ENCODE peak calls at places on chromosome 1, in four cellular contexts. A is HepG2, N is WTC11, E is GM12878. Y is an unnamed sample.

GRCh38 chr1:67724928-67725560 is 40.0 kb downstream of the GADD45A start:
- DNase-seq in E (no peak), A (peak), N (no peak), Y (no peak)

GRCh38 chr1:110829955-110830553 is 42.9 kb upstream of the CD53 start:
- DNase-seq in A (peak), N (peak), E (peak), Y (peak)

GRCh38 chr1:113046569-113046968 is 26.4 kb upstream of the LRIG2 start:
- DNase-seq in N (no peak), A (no peak), E (no peak), Y (no peak)

GRCh38 chr1:153795325-153795837 is 20.2 kb downstream of the SLC27A3 start:
- DNase-seq in N (no peak), A (no peak), E (no peak), Y (no peak)

GRCh38 chr1:147598631-147599361 is 57.5 kb downstream of the BCL9 start:
- DNase-seq in E (no peak), A (no peak), N (peak), Y (peak)

GRCh38 chr1:5658340-5659316 is 333.6 kb downstream of the NPHP4 start:
- DNase-seq in E (no peak), A (no peak), N (no peak), Y (no peak)

GRCh38 chr1:33433509-33434362 is 2.8 kb upstream of the PHC2 start:
- DNase-seq in N (no peak), E (no peak), A (peak), Y (no peak)

GRCh38 chr1:94009304-94009703 is 100.1 kb upstream of the GCLM start:
- DNase-seq in A (no peak), E (no peak), N (no peak), Y (no peak)

GRCh38 chr1:148362141-148362929 is 120.8 kb downstream of the PPIAL4G start:
- DNase-seq in N (peak), A (no peak), E (peak), Y (no peak)

GRCh38 chr1:67700692-67701410 is 15.8 kb downstream of the GADD45A start:
- DNase-seq in E (no peak), A (peak), N (peak), Y (peak)

GRCh38 chr1:24720152-24720551 is 25.1 kb upstream of the CLIC4 start:
- DNase-seq in E (no peak), N (no peak), A (peak), Y (no peak)

GRCh38 chr1:226578946-226579639 is 30.5 kb downstream of the STUM start:
- DNase-seq in N (no peak), E (no peak), A (no peak), Y (peak)

GRCh38 chr1:161730050-161730564 is 8.8 kb downstream of the FCRLB start:
- DNase-seq in E (no peak), A (no peak), N (no peak), Y (peak)

GRCh38 chr1:11729498-11730428 is 6.2 kb upstream of the AGTRAP start:
- DNase-seq in N (no peak), A (peak), E (no peak), Y (peak)

GRCh38 chr1:17558954-17559617 is 19.6 kb downstream of the ARHGEF10L start:
- DNase-seq in N (no peak), A (no peak), E (no peak), Y (no peak)

GRCh38 chr1:214281030-214281901 is at the start of gene SMYD2:
- DNase-seq in E (no peak), A (peak), N (peak), Y (peak)

GRCh38 chr1:245380790-245381535 is 226.2 kb downstream of the KIF26B start:
- DNase-seq in A (no peak), E (no peak), N (no peak), Y (peak)

GRCh38 chr1:51025374-51025773 is 55.3 kb downstream of the CDKN2C start:
- DNase-seq in N (no peak), E (no peak), A (no peak), Y (no peak)

GRCh38 chr1:203273869-203274602 is 31.3 kb upstream of the BTG2 start:
- DNase-seq in N (no peak), E (no peak), A (no peak), Y (no peak)

GRCh38 chr1:227959325-227959860 is 11.7 kb upstream of the WNT9A start:
- DNase-seq in E (no peak), A (no peak), N (no peak), Y (no peak)

GRCh38 chr1:92922378-92923035 is 38.8 kb downstream of the DIPK1A start:
- DNase-seq in A (no peak), N (no peak), E (no peak), Y (no peak)

GRCh38 chr1:119827010-119827409 is 15.8 kb upstream of the REG4 start:
- DNase-seq in E (no peak), A (no peak), N (no peak), Y (peak)

GRCh38 chr1:94743866-94744265 is 76.3 kb upstream of the SLC44A3 start:
- DNase-seq in E (no peak), N (no peak), A (no peak), Y (no peak)

GRCh38 chr1:214983126-214983869 is 99.2 kb upstream of the KCNK2 start:
- DNase-seq in N (no peak), E (no peak), A (no peak), Y (no peak)

GRCh38 chr1:178628637-178629548 is 96.2 kb upstream of the RALGPS2 start:
- DNase-seq in A (no peak), E (no peak), N (no peak), Y (no peak)

GRCh38 chr1:38735651-38736161 is 123.9 kb downstream of the RRAGC start:
- DNase-seq in N (no peak), A (no peak), E (no peak), Y (no peak)

GRCh38 chr1:90919900-90920299 is 101.9 kb downstream of the ZNF644 start:
- DNase-seq in E (no peak), A (no peak), N (no peak), Y (no peak)

GRCh38 chr1:220012259-220012658 is 34.0 kb downstream of the EPRS1 start:
- DNase-seq in A (no peak), N (no peak), E (no peak), Y (no peak)

GRCh38 chr1:28409066-28409465 is 39.5 kb downstream of the PHACTR4 start:
- DNase-seq in A (no peak), E (no peak), N (no peak), Y (no peak)

DNA sequence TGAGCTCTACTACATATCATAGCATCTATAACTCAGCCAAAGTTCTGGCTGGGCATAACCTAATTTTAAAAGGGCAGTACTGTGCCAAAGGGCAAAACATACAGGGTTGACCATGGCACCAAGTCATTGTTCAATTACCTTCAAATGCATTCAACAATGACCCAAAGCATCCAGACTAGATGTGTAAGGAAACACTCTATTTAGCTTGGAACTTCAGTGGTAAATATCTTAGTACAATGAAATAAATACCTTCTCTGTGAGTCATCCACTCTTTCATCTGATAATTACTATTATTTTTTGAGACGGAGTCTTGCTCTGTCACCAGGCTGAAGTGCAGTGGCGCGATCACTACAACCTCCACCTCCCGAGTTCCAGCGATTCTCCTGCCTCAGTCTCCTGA is 70.0 kb downstream of the NVL start:
- DNase-seq in A (no peak), N (no peak), E (no peak), Y (no peak)
- TF ChIP-seq CBFB in A (no peak), N (no peak), E (no peak), Y (no peak)

GRCh38 chr1:30248774-30249173 is 474.6 kb downstream of the MATN1 start:
- DNase-seq in E (no peak), N (no peak), A (no peak), Y (no peak)
- TF ChIP-seq CBFB in E (no peak), N (no peak), A (no peak), Y (no peak)

DNA sequence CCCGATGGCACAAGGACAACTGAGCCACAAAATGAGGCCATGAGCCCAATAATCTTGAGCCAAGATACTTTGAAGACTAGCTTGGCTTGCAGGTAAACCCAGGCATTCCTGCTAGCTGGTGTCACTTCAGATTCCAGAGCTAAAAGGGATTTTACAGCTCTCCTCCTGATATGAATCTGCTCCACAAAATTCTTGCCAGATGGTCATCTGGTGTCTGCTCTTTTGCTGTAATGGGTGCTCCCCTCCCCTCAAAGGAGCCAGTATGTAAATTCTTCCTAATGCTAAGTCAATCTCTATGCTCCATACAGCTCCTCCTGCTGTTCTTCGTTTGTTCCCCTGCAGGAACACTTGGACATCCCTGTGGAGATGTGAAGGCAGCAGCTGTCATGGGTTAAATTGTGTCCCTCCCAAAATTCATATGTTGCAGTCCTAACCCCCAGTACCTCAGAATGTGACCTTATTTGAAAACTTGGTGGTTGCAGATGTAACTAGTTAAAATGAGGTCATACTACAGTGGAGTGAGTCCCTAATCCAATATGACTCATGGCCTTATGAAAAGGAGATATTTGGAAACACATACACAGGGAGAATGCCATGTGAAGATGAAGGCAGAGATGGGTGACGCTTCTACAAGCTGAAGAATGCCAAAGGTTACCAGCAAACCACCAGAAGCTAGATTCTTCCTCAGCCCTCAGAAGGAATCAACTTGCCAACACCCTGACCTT is 180.6 kb upstream of the PALMD start:
- DNase-seq in A (no peak), N (no peak), E (no peak), Y (no peak)
- TF ChIP-seq CBFB in A (no peak), N (no peak), E (no peak), Y (no peak)

GRCh38 chr1:52365746-52366516 is at the start of gene CC2D1B:
- DNase-seq in A (peak), E (peak), N (peak), Y (peak)

GRCh38 chr1:52368383-52369172 is 2.6 kb upstream of the CC2D1B start:
- DNase-seq in A (peak), N (peak), E (no peak), Y (no peak)

GRCh38 chr1:52365091-52365745 is 787 bp downstream of the CC2D1B start:
- DNase-seq in N (peak), A (no peak), E (no peak), Y (peak)

GRCh38 chr1:52367272-52367671 is 1.3 kb upstream of the CC2D1B start:
- DNase-seq in A (no peak), N (no peak), E (no peak), Y (no peak)

GRCh38 chr1:52366517-52366827 is 467 bp upstream of the CC2D1B start:
- DNase-seq in N (no peak), A (no peak), E (no peak), Y (no peak)
- TF ChIP-seq CBFB in N (no peak), A (no peak), E (no peak), Y (no peak)